ENCODE peak calls at places on chromosomes 16 and 17, in six cellular contexts. One of them, this sample, is unnamed.

GRCh38 chr16:47644661-47645060 is 183.5 kb downstream of the PHKB start:
- DNase-seq in caudate nucleus: no peak
- DNase-seq in GM23338: no peak
- DNase-seq in fibroblast of lung: no peak
- DNase-seq in gastrocnemius medialis: no peak
- DNase-seq in MM.1S: no peak
- DNase-seq in this sample: no peak

GRCh38 chr17:3688852-3689261 is 7.1 kb downstream of the P2RX5 start:
- DNase-seq in caudate nucleus: no peak
- DNase-seq in fibroblast of lung: no peak
- DNase-seq in gastrocnemius medialis: no peak
- DNase-seq in MM.1S: peak
- DNase-seq in GM23338: no peak
- DNase-seq in this sample: no peak

GRCh38 chr17:8673621-8674020 is 43.1 kb upstream of the MYH10 start:
- DNase-seq in MM.1S: no peak
- DNase-seq in caudate nucleus: no peak
- DNase-seq in GM23338: no peak
- DNase-seq in gastrocnemius medialis: no peak
- DNase-seq in fibroblast of lung: peak
- DNase-seq in this sample: peak

GRCh38 chr17:39979865-39980401 is 674 bp upstream of the PSMD3 start:
- DNase-seq in fibroblast of lung: peak
- DNase-seq in MM.1S: peak
- DNase-seq in gastrocnemius medialis: no peak
- DNase-seq in GM23338: peak
- DNase-seq in caudate nucleus: no peak
- DNase-seq in this sample: peak

GRCh38 chr16:58503166-58503862 is 3.4 kb downstream of the NDRG4 start:
- DNase-seq in GM23338: no peak
- DNase-seq in gastrocnemius medialis: peak
- DNase-seq in fibroblast of lung: no peak
- DNase-seq in caudate nucleus: no peak
- DNase-seq in MM.1S: no peak
- DNase-seq in this sample: no peak

GRCh38 chr16:7839568-7839967 is 506.9 kb downstream of the RBFOX1 start:
- DNase-seq in gastrocnemius medialis: no peak
- DNase-seq in MM.1S: no peak
- DNase-seq in GM23338: no peak
- DNase-seq in fibroblast of lung: no peak
- DNase-seq in caudate nucleus: no peak
- DNase-seq in this sample: no peak

GRCh38 chr16:62194828-62195227 is 158.6 kb upstream of the CDH8 start:
- DNase-seq in GM23338: peak
- DNase-seq in MM.1S: no peak
- DNase-seq in caudate nucleus: no peak
- DNase-seq in fibroblast of lung: no peak
- DNase-seq in gastrocnemius medialis: no peak
- DNase-seq in this sample: no peak

GRCh38 chr17:60920107-60920506 is 242.5 kb downstream of the BCAS3 start:
- DNase-seq in gastrocnemius medialis: no peak
- DNase-seq in GM23338: no peak
- DNase-seq in fibroblast of lung: no peak
- DNase-seq in caudate nucleus: no peak
- DNase-seq in MM.1S: no peak
- DNase-seq in this sample: no peak

GRCh38 chr16:3088925-3089716 is 10.0 kb downstream of the ZSCAN10 start:
- DNase-seq in caudate nucleus: no peak
- DNase-seq in MM.1S: no peak
- DNase-seq in GM23338: no peak
- DNase-seq in gastrocnemius medialis: no peak
- DNase-seq in fibroblast of lung: no peak
- DNase-seq in this sample: no peak

GRCh38 chr17:62014526-62014925 is 50.6 kb downstream of the MED13 start:
- DNase-seq in MM.1S: no peak
- DNase-seq in gastrocnemius medialis: no peak
- DNase-seq in fibroblast of lung: peak
- DNase-seq in caudate nucleus: no peak
- DNase-seq in GM23338: no peak
- DNase-seq in this sample: no peak

GRCh38 chr16:75433732-75434413 is 570 bp upstream of the CFDP1 start:
- DNase-seq in GM23338: peak
- DNase-seq in caudate nucleus: no peak
- DNase-seq in gastrocnemius medialis: peak
- DNase-seq in MM.1S: peak
- DNase-seq in fibroblast of lung: peak
- DNase-seq in this sample: peak

GRCh38 chr16:89606006-89606405 is 7.4 kb upstream of the DPEP1 start:
- DNase-seq in fibroblast of lung: no peak
- DNase-seq in caudate nucleus: no peak
- DNase-seq in GM23338: no peak
- DNase-seq in gastrocnemius medialis: no peak
- DNase-seq in MM.1S: no peak
- DNase-seq in this sample: no peak

GRCh38 chr17:39653662-39654331 is 11.4 kb upstream of the TCAP start:
- DNase-seq in fibroblast of lung: no peak
- DNase-seq in caudate nucleus: no peak
- DNase-seq in GM23338: peak
- DNase-seq in gastrocnemius medialis: peak
- DNase-seq in MM.1S: peak
- DNase-seq in this sample: no peak

GRCh38 chr17:37490638-37491614 is 1.2 kb downstream of the DUSP14 start:
- DNase-seq in MM.1S: peak
- DNase-seq in fibroblast of lung: peak
- DNase-seq in caudate nucleus: no peak
- DNase-seq in gastrocnemius medialis: peak
- DNase-seq in GM23338: peak
- DNase-seq in this sample: peak

GRCh38 chr17:64572682-64573154 is 65.9 kb downstream of the CEP95 start:
- DNase-seq in GM23338: no peak
- DNase-seq in gastrocnemius medialis: no peak
- DNase-seq in caudate nucleus: no peak
- DNase-seq in fibroblast of lung: peak
- DNase-seq in MM.1S: no peak
- DNase-seq in this sample: no peak

GRCh38 chr17:40038882-40039513 is 15.2 kb downstream of the MED24 start:
- DNase-seq in GM23338: peak
- DNase-seq in gastrocnemius medialis: peak
- DNase-seq in MM.1S: no peak
- DNase-seq in fibroblast of lung: peak
- DNase-seq in caudate nucleus: no peak
- DNase-seq in this sample: peak

GRCh38 chr16:87789437-87790277 is 23.9 kb upstream of the KLHDC4 start:
- DNase-seq in MM.1S: no peak
- DNase-seq in GM23338: no peak
- DNase-seq in fibroblast of lung: peak
- DNase-seq in gastrocnemius medialis: peak
- DNase-seq in caudate nucleus: no peak
- DNase-seq in this sample: no peak

GRCh38 chr16:78704421-78704820 is 605.0 kb downstream of the WWOX start:
- DNase-seq in MM.1S: no peak
- DNase-seq in GM23338: no peak
- DNase-seq in fibroblast of lung: peak
- DNase-seq in gastrocnemius medialis: no peak
- DNase-seq in caudate nucleus: no peak
- DNase-seq in this sample: no peak

GRCh38 chr16:89586853-89587252 is 11.3 kb downstream of the CPNE7 start:
- DNase-seq in MM.1S: no peak
- DNase-seq in GM23338: no peak
- DNase-seq in fibroblast of lung: peak
- DNase-seq in caudate nucleus: no peak
- DNase-seq in gastrocnemius medialis: no peak
- DNase-seq in this sample: no peak

GRCh38 chr17:66351053-66351452 is 48.6 kb downstream of the PRKCA start:
- DNase-seq in GM23338: no peak
- DNase-seq in caudate nucleus: no peak
- DNase-seq in gastrocnemius medialis: no peak
- DNase-seq in MM.1S: no peak
- DNase-seq in fibroblast of lung: peak
- DNase-seq in this sample: no peak

GRCh38 chr17:45287526-45288264 is 25.8 kb upstream of the SPATA32 start:
- DNase-seq in fibroblast of lung: no peak
- DNase-seq in GM23338: no peak
- DNase-seq in MM.1S: no peak
- DNase-seq in caudate nucleus: no peak
- DNase-seq in gastrocnemius medialis: no peak
- DNase-seq in this sample: no peak

GRCh38 chr16:88646345-88647034 is 4.4 kb downstream of the CYBA start:
- DNase-seq in caudate nucleus: no peak
- DNase-seq in GM23338: no peak
- DNase-seq in MM.1S: no peak
- DNase-seq in gastrocnemius medialis: no peak
- DNase-seq in fibroblast of lung: no peak
- DNase-seq in this sample: no peak

GRCh38 chr17:30924341-30924740 is 2.6 kb downstream of the ADAP2 start:
- DNase-seq in caudate nucleus: no peak
- DNase-seq in MM.1S: no peak
- DNase-seq in fibroblast of lung: no peak
- DNase-seq in gastrocnemius medialis: no peak
- DNase-seq in GM23338: peak
- DNase-seq in this sample: no peak

GRCh38 chr17:72462814-72463213 is 342.0 kb downstream of the SOX9 start:
- DNase-seq in caudate nucleus: no peak
- DNase-seq in gastrocnemius medialis: no peak
- DNase-seq in GM23338: no peak
- DNase-seq in fibroblast of lung: peak
- DNase-seq in MM.1S: no peak
- DNase-seq in this sample: no peak

GRCh38 chr16:84836234-84836647 is 16.5 kb downstream of the CRISPLD2 start:
- DNase-seq in fibroblast of lung: peak
- DNase-seq in gastrocnemius medialis: peak
- DNase-seq in GM23338: peak
- DNase-seq in caudate nucleus: no peak
- DNase-seq in MM.1S: no peak
- DNase-seq in this sample: peak

GRCh38 chr16:84833142-84833495 is 13.3 kb downstream of the CRISPLD2 start:
- DNase-seq in MM.1S: no peak
- DNase-seq in GM23338: no peak
- DNase-seq in gastrocnemius medialis: no peak
- DNase-seq in caudate nucleus: no peak
- DNase-seq in fibroblast of lung: no peak
- DNase-seq in this sample: no peak

GRCh38 chr16:84832488-84833141 is 12.8 kb downstream of the CRISPLD2 start:
- DNase-seq in fibroblast of lung: peak
- DNase-seq in MM.1S: no peak
- DNase-seq in gastrocnemius medialis: peak
- DNase-seq in caudate nucleus: no peak
- DNase-seq in GM23338: no peak
- DNase-seq in this sample: peak

GRCh38 chr16:84833542-84834402 is 14.0 kb downstream of the CRISPLD2 start:
- DNase-seq in fibroblast of lung: no peak
- DNase-seq in caudate nucleus: no peak
- DNase-seq in GM23338: no peak
- DNase-seq in gastrocnemius medialis: no peak
- DNase-seq in MM.1S: no peak
- DNase-seq in this sample: no peak

DNA sequence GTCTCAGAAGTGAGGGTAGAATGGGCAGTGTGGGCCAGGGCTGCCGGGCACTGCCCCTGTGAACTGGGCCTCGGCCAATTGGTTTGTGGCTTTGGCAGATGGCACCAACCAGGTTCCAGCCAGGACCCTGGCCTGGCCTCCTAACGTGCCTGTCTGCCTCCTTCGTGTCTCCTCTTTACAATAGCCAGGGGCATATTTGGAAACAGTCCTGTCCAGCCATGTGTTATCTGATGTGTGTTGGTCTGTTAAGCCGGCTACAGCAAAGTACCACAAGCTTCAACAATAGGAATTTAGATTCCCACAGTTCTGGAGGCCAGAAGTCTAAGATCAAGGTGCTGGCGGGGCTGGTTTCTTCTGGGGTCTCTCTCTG is 14.6 kb downstream of the CRISPLD2 start:
- DNase-seq in gastrocnemius medialis: no peak
- DNase-seq in GM23338: no peak
- DNase-seq in fibroblast of lung: peak
- DNase-seq in MM.1S: no peak
- DNase-seq in caudate nucleus: no peak
- DNase-seq in this sample: no peak
- H3K27ac ChIP-seq in gastrocnemius medialis: peak
- H3K27ac ChIP-seq in GM23338: no peak
- H3K27ac ChIP-seq in fibroblast of lung: no peak
- H3K27ac ChIP-seq in MM.1S: no peak
- H3K27ac ChIP-seq in caudate nucleus: peak
- H3K27ac ChIP-seq in this sample: peak

GRCh38 chr17:29603109-29603674 is 10.3 kb downstream of the ANKRD13B start:
- DNase-seq in gastrocnemius medialis: no peak
- DNase-seq in GM23338: no peak
- DNase-seq in caudate nucleus: no peak
- DNase-seq in MM.1S: no peak
- DNase-seq in fibroblast of lung: no peak
- DNase-seq in this sample: peak
- H3K27ac ChIP-seq in gastrocnemius medialis: no peak
- H3K27ac ChIP-seq in GM23338: no peak
- H3K27ac ChIP-seq in caudate nucleus: no peak
- H3K27ac ChIP-seq in MM.1S: no peak
- H3K27ac ChIP-seq in fibroblast of lung: no peak
- H3K27ac ChIP-seq in this sample: no peak

GRCh38 chr17:69428252-69428980 is 13.9 kb downstream of the MAP2K6 start:
- DNase-seq in MM.1S: no peak
- DNase-seq in fibroblast of lung: no peak
- DNase-seq in GM23338: no peak
- DNase-seq in caudate nucleus: no peak
- DNase-seq in gastrocnemius medialis: no peak
- DNase-seq in this sample: no peak
- H3K27ac ChIP-seq in MM.1S: no peak
- H3K27ac ChIP-seq in fibroblast of lung: no peak
- H3K27ac ChIP-seq in GM23338: no peak
- H3K27ac ChIP-seq in caudate nucleus: no peak
- H3K27ac ChIP-seq in gastrocnemius medialis: peak
- H3K27ac ChIP-seq in this sample: no peak

GRCh38 chr17:42513686-42514085 is 22.4 kb upstream of the NAGLU start:
- DNase-seq in caudate nucleus: no peak
- DNase-seq in gastrocnemius medialis: no peak
- DNase-seq in fibroblast of lung: no peak
- DNase-seq in GM23338: no peak
- DNase-seq in MM.1S: no peak
- DNase-seq in this sample: no peak

GRCh38 chr17:42512246-42512645 is 23.8 kb upstream of the NAGLU start:
- DNase-seq in caudate nucleus: no peak
- DNase-seq in GM23338: no peak
- DNase-seq in MM.1S: no peak
- DNase-seq in fibroblast of lung: no peak
- DNase-seq in gastrocnemius medialis: no peak
- DNase-seq in this sample: no peak

GRCh38 chr17:42514867-42515266 is 21.2 kb upstream of the NAGLU start:
- DNase-seq in fibroblast of lung: no peak
- DNase-seq in caudate nucleus: no peak
- DNase-seq in MM.1S: no peak
- DNase-seq in GM23338: no peak
- DNase-seq in gastrocnemius medialis: no peak
- DNase-seq in this sample: no peak

GRCh38 chr17:42514279-42514678 is 21.8 kb upstream of the NAGLU start:
- DNase-seq in MM.1S: no peak
- DNase-seq in fibroblast of lung: no peak
- DNase-seq in GM23338: no peak
- DNase-seq in caudate nucleus: no peak
- DNase-seq in gastrocnemius medialis: no peak
- DNase-seq in this sample: no peak

GRCh38 chr17:42512733-42513251 is 23.2 kb upstream of the NAGLU start:
- DNase-seq in gastrocnemius medialis: no peak
- DNase-seq in GM23338: no peak
- DNase-seq in fibroblast of lung: no peak
- DNase-seq in caudate nucleus: no peak
- DNase-seq in MM.1S: no peak
- DNase-seq in this sample: no peak
- H3K27ac ChIP-seq in gastrocnemius medialis: peak
- H3K27ac ChIP-seq in GM23338: no peak
- H3K27ac ChIP-seq in fibroblast of lung: no peak
- H3K27ac ChIP-seq in caudate nucleus: peak
- H3K27ac ChIP-seq in MM.1S: no peak
- H3K27ac ChIP-seq in this sample: peak

This sample was measured in uterus.